ENCODE peak calls at places on chromosome 4, in eight cellular contexts. K is activated CD4-positive, alpha-beta T cell treated with anti-CD3 and anti-CD28 coated beads, Interleukin-2, amount 50 U/mL, for 48 hours; O is HepG2; P is RCC 7860; U is left ventricle myocardium inferior; D is T-helper 2 cell; R is DMS153; T is Ammon's horn. W is an unnamed sample.

GRCh38 chr4:80566203-80566872 is 230.8 kb downstream of the CFAP299 start:
- DNase-seq in T (no peak), O (no peak), D (no peak), R (peak; percentile 78), P (no peak), U (no peak), K (no peak), W (no peak)

GRCh38 chr4:21569638-21570037 is 378.9 kb downstream of the KCNIP4 start:
- DNase-seq in T (no peak), K (no peak), O (no peak), R (no peak), U (no peak), D (no peak), P (no peak), W (no peak)

GRCh38 chr4:153257151-153257620 is 52.9 kb downstream of the TRIM2 start:
- DNase-seq in R (peak; percentile 40), T (peak; percentile 89), U (no peak), P (no peak), K (peak; percentile 39), D (peak; percentile 56), O (no peak), W (no peak)

GRCh38 chr4:176547005-176547404 is 227.2 kb downstream of the SPCS3 start:
- DNase-seq in U (no peak), O (no peak), T (no peak), D (no peak), P (no peak), R (no peak), K (no peak), W (no peak)

GRCh38 chr4:112853662-112854256 is 195.7 kb upstream of the ANK2 start:
- DNase-seq in R (no peak), O (no peak), P (no peak), D (no peak), T (no peak), U (no peak), K (no peak), W (no peak)

GRCh38 chr4:68271851-68272756 is 26.6 kb upstream of the TMPRSS11B start:
- DNase-seq in K (no peak), O (peak; percentile 56), U (no peak), R (peak; percentile 8), D (peak; percentile 40), T (peak; percentile 65), P (peak; percentile 44), W (no peak)

GRCh38 chr4:100489316-100489715 is 28.5 kb downstream of the EMCN start:
- DNase-seq in O (no peak), U (no peak), D (no peak), R (no peak), T (no peak), P (no peak), K (no peak), W (no peak)

GRCh38 chr4:105061136-105061696 is 85.5 kb upstream of the TET2 start:
- DNase-seq in U (no peak), R (peak; percentile 45), T (peak; percentile 24), O (peak; percentile 2), D (peak; percentile 88), P (peak; percentile 63), K (peak; percentile 30), W (peak; percentile 55)